ENCODE peak calls at places on chromosomes 3 and 15, in five cellular contexts. One of them, this sample, is unnamed.
A peak's percentile ranks its signal among the peaks of the same experiment; 100 is the strongest.

GRCh38 chr15:33137101-33137500 is 57.4 kb downstream of the FMN1 start:
- DNase-seq in body of pancreas: no peak
- DNase-seq in CD4-positive, alpha-beta memory T cell: no peak
- DNase-seq in hepatocyte: no peak
- DNase-seq in gastrocnemius medialis: no peak
- DNase-seq in this sample: no peak

GRCh38 chr3:112391648-112392047 is 58.7 kb downstream of the CD200 start:
- DNase-seq in body of pancreas: no peak
- DNase-seq in CD4-positive, alpha-beta memory T cell: no peak
- DNase-seq in hepatocyte: no peak
- DNase-seq in gastrocnemius medialis: no peak
- DNase-seq in this sample: no peak

GRCh38 chr3:29950232-29950631 is 656.2 kb upstream of the TGFBR2 start:
- DNase-seq in body of pancreas: no peak
- DNase-seq in CD4-positive, alpha-beta memory T cell: no peak
- DNase-seq in hepatocyte: no peak
- DNase-seq in gastrocnemius medialis: no peak
- DNase-seq in this sample: no peak

GRCh38 chr3:120472121-120472844 is 21.5 kb upstream of the FSTL1 start:
- DNase-seq in body of pancreas: no peak
- DNase-seq in CD4-positive, alpha-beta memory T cell: no peak
- DNase-seq in hepatocyte: no peak
- DNase-seq in gastrocnemius medialis: no peak
- DNase-seq in this sample: no peak

GRCh38 chr3:124730920-124731297 is 657 bp downstream of the UMPS start:
- DNase-seq in body of pancreas: no peak
- DNase-seq in CD4-positive, alpha-beta memory T cell: no peak
- DNase-seq in hepatocyte: no peak
- DNase-seq in gastrocnemius medialis: no peak
- DNase-seq in this sample: no peak

GRCh38 chr3:158313344-158313927 is 203.5 kb downstream of the RSRC1 start:
- DNase-seq in body of pancreas: no peak
- DNase-seq in CD4-positive, alpha-beta memory T cell: no peak
- DNase-seq in hepatocyte: peak; percentile 43
- DNase-seq in gastrocnemius medialis: no peak
- DNase-seq in this sample: peak; percentile 52

GRCh38 chr3:73623996-73624362 is 762 bp downstream of the PDZRN3 start:
- DNase-seq in body of pancreas: peak; percentile 54
- DNase-seq in CD4-positive, alpha-beta memory T cell: no peak
- DNase-seq in hepatocyte: peak; percentile 83
- DNase-seq in gastrocnemius medialis: peak; percentile 74
- DNase-seq in this sample: no peak

GRCh38 chr15:47409038-47409437 is 308.3 kb upstream of the SEMA6D start:
- DNase-seq in body of pancreas: no peak
- DNase-seq in CD4-positive, alpha-beta memory T cell: no peak
- DNase-seq in hepatocyte: no peak
- DNase-seq in gastrocnemius medialis: no peak
- DNase-seq in this sample: no peak

GRCh38 chr15:25693321-25694237 is 169.5 kb downstream of the ATP10A start:
- DNase-seq in body of pancreas: no peak
- DNase-seq in CD4-positive, alpha-beta memory T cell: peak; percentile 17
- DNase-seq in hepatocyte: peak; percentile 52
- DNase-seq in gastrocnemius medialis: no peak
- DNase-seq in this sample: no peak

GRCh38 chr15:98442379-98442833 is 205.9 kb upstream of the IGF1R start:
- DNase-seq in body of pancreas: peak; percentile 70
- DNase-seq in CD4-positive, alpha-beta memory T cell: peak; percentile 13
- DNase-seq in hepatocyte: peak; percentile 87
- DNase-seq in gastrocnemius medialis: no peak
- DNase-seq in this sample: peak; percentile 92

GRCh38 chr3:123997543-123997942 is 5.6 kb upstream of the ROPN1 start:
- DNase-seq in body of pancreas: no peak
- DNase-seq in CD4-positive, alpha-beta memory T cell: no peak
- DNase-seq in hepatocyte: no peak
- DNase-seq in gastrocnemius medialis: no peak
- DNase-seq in this sample: no peak

DNA sequence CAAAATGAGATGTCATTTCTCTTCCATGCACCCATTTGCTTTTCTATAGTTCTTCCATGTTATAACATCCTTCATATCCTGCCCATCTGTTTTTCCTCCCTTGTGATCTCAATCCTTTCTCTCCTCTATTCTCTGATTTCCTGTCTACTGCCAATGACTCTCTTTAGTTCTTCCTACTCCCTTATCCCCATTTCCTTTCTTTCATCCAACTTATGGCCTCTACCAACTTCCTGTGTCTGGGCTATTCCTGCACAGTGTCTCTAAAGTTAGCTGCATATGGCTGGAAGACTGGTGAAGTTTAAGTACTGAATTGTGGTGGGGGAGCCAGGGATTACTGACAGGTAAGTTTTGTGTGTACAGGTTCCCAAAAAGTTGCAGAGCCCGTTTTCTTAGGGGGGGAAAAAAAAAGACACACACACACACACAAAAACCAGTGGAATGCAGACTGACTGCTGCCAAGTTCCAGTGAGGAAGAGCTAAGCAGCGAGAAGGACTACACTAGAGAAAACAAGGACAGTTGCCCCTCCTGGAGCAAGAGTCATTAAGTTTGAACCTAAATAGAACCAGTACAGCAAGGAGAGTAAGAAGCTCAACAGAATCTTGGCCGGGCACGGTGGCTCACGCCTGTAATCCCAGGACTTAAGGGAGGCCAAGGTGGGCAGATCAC is 28.8 kb downstream of the XRN1 start:
- DNase-seq in body of pancreas: no peak
- DNase-seq in CD4-positive, alpha-beta memory T cell: no peak
- DNase-seq in hepatocyte: no peak
- DNase-seq in gastrocnemius medialis: no peak
- DNase-seq in this sample: no peak
- H3K36me3 ChIP-seq in body of pancreas: peaks cover 9% of the 10 kb centered on the region
- H3K36me3 ChIP-seq in CD4-positive, alpha-beta memory T cell: peaks cover 42% of the 10 kb centered on the region
- H3K36me3 ChIP-seq in hepatocyte: no peaks in the 10 kb centered on the region
- H3K36me3 ChIP-seq in gastrocnemius medialis: peaks cover 3% of the 10 kb centered on the region
- H3K36me3 ChIP-seq in this sample: peaks cover 4% of the 10 kb centered on the region

DNA sequence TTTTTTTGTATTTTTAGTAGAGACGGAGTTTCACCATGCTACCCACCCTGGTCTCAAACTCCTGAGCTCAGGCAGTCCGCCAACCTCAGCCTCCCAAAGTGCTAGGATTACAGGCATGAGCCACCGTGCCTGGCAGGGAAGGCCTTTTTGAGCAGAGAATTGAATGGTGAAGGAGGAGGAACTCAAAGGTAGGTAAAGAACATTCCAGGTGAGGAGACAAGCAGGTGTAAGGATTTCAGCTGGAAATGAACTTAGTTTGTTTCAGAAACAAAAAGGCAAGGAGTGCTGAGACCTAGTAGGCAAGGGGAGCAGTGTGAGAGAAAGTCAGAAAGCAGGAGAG is 2.5 kb downstream of the TICRR start:
- DNase-seq in body of pancreas: no peak
- DNase-seq in CD4-positive, alpha-beta memory T cell: no peak
- DNase-seq in hepatocyte: no peak
- DNase-seq in gastrocnemius medialis: no peak
- DNase-seq in this sample: no peak
- H3K4me3 ChIP-seq in body of pancreas: no peak overlapping the region
- H3K4me3 ChIP-seq in CD4-positive, alpha-beta memory T cell: no peak overlapping the region
- H3K4me3 ChIP-seq in hepatocyte: no peak overlapping the region
- H3K4me3 ChIP-seq in gastrocnemius medialis: no peak overlapping the region
- H3K4me3 ChIP-seq in this sample: no peak overlapping the region

GRCh38 chr3:50321146-50321843 is 1.2 kb downstream of the HYAL2 start:
- DNase-seq in body of pancreas: peak; percentile 91
- DNase-seq in CD4-positive, alpha-beta memory T cell: peak; percentile 83
- DNase-seq in hepatocyte: peak; percentile 97
- DNase-seq in gastrocnemius medialis: peak; percentile 88
- DNase-seq in this sample: peak; percentile 69
- H3K36me3 ChIP-seq in body of pancreas: no peaks in the 10 kb centered on the region
- H3K36me3 ChIP-seq in CD4-positive, alpha-beta memory T cell: peaks cover 10% of the 10 kb centered on the region
- H3K36me3 ChIP-seq in hepatocyte: no peaks in the 10 kb centered on the region
- H3K36me3 ChIP-seq in gastrocnemius medialis: no peaks in the 10 kb centered on the region
- H3K36me3 ChIP-seq in this sample: peaks cover 29% of the 10 kb centered on the region

GRCh38 chr3:151964768-151965167 is 91.3 kb downstream of the SUCNR1 start:
- DNase-seq in body of pancreas: no peak
- DNase-seq in CD4-positive, alpha-beta memory T cell: no peak
- DNase-seq in hepatocyte: no peak
- DNase-seq in gastrocnemius medialis: no peak
- DNase-seq in this sample: peak; percentile 88

GRCh38 chr3:151960956-151961580 is 87.6 kb downstream of the SUCNR1 start:
- DNase-seq in body of pancreas: no peak
- DNase-seq in CD4-positive, alpha-beta memory T cell: no peak
- DNase-seq in hepatocyte: peak; percentile 8
- DNase-seq in gastrocnemius medialis: no peak
- DNase-seq in this sample: no peak

GRCh38 chr3:151962891-151963290 is 89.4 kb downstream of the SUCNR1 start:
- DNase-seq in body of pancreas: no peak
- DNase-seq in CD4-positive, alpha-beta memory T cell: no peak
- DNase-seq in hepatocyte: no peak
- DNase-seq in gastrocnemius medialis: no peak
- DNase-seq in this sample: no peak

GRCh38 chr3:151962371-151962770 is 88.9 kb downstream of the SUCNR1 start:
- DNase-seq in body of pancreas: no peak
- DNase-seq in CD4-positive, alpha-beta memory T cell: no peak
- DNase-seq in hepatocyte: no peak
- DNase-seq in gastrocnemius medialis: no peak
- DNase-seq in this sample: no peak
- H3K4me3 ChIP-seq in body of pancreas: no peak overlapping the region
- H3K4me3 ChIP-seq in CD4-positive, alpha-beta memory T cell: no peak overlapping the region
- H3K4me3 ChIP-seq in hepatocyte: no peak overlapping the region
- H3K4me3 ChIP-seq in gastrocnemius medialis: no peak overlapping the region
- H3K4me3 ChIP-seq in this sample: no peak overlapping the region

DNA sequence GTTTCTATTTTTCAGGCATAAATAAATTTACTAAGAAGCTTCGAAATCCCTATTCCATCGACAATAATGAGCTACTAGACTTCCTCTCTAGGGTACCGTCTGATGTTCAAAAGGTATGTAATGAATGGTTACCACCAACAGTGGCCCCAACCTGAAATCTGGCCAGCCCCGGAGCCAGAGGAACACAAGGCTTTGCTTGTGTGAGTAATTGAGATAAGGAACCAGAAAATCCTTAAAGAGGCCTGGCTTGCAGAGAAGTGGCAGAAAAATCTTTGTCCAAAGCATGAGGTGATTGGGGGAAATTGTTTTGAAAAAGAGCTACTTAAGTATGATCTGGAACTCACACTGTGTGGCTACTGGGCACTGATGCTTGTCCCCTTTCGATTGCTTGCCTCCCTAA is 245.3 kb downstream of the MCTP2 start:
- DNase-seq in body of pancreas: no peak
- DNase-seq in CD4-positive, alpha-beta memory T cell: no peak
- DNase-seq in hepatocyte: no peak
- DNase-seq in gastrocnemius medialis: no peak
- DNase-seq in this sample: no peak
- H3K36me3 ChIP-seq in body of pancreas: peaks cover 7% of the 10 kb centered on the region
- H3K36me3 ChIP-seq in CD4-positive, alpha-beta memory T cell: no peaks in the 10 kb centered on the region
- H3K36me3 ChIP-seq in hepatocyte: no peaks in the 10 kb centered on the region
- H3K36me3 ChIP-seq in gastrocnemius medialis: no peaks in the 10 kb centered on the region
- H3K36me3 ChIP-seq in this sample: peaks cover 4% of the 10 kb centered on the region

GRCh38 chr3:50323614-50324199 is 1.2 kb upstream of the HYAL2 start:
- DNase-seq in body of pancreas: no peak
- DNase-seq in CD4-positive, alpha-beta memory T cell: no peak
- DNase-seq in hepatocyte: no peak
- DNase-seq in gastrocnemius medialis: no peak
- DNase-seq in this sample: no peak

GRCh38 chr3:50322386-50323091 is at the start of gene HYAL2:
- DNase-seq in body of pancreas: peak; percentile 61
- DNase-seq in CD4-positive, alpha-beta memory T cell: no peak
- DNase-seq in hepatocyte: no peak
- DNase-seq in gastrocnemius medialis: no peak
- DNase-seq in this sample: no peak

GRCh38 chr3:50324351-50325144 is 2.0 kb upstream of the HYAL2 start:
- DNase-seq in body of pancreas: peak; percentile 64
- DNase-seq in CD4-positive, alpha-beta memory T cell: peak; percentile 39
- DNase-seq in hepatocyte: peak; percentile 84
- DNase-seq in gastrocnemius medialis: no peak
- DNase-seq in this sample: peak; percentile 49

GRCh38 chr3:50321844-50322385 is 630 bp downstream of the HYAL2 start:
- DNase-seq in body of pancreas: no peak
- DNase-seq in CD4-positive, alpha-beta memory T cell: no peak
- DNase-seq in hepatocyte: no peak
- DNase-seq in gastrocnemius medialis: no peak
- DNase-seq in this sample: no peak

GRCh38 chr3:50323092-50323600 is 601 bp upstream of the HYAL2 start:
- DNase-seq in body of pancreas: no peak
- DNase-seq in CD4-positive, alpha-beta memory T cell: no peak
- DNase-seq in hepatocyte: no peak
- DNase-seq in gastrocnemius medialis: no peak
- DNase-seq in this sample: no peak
- H3K4me3 ChIP-seq in body of pancreas: no peak overlapping the region
- H3K4me3 ChIP-seq in CD4-positive, alpha-beta memory T cell: no peak overlapping the region
- H3K4me3 ChIP-seq in hepatocyte: no peak overlapping the region
- H3K4me3 ChIP-seq in gastrocnemius medialis: peak overlapping the region; percentile 78
- H3K4me3 ChIP-seq in this sample: no peak overlapping the region

DNA sequence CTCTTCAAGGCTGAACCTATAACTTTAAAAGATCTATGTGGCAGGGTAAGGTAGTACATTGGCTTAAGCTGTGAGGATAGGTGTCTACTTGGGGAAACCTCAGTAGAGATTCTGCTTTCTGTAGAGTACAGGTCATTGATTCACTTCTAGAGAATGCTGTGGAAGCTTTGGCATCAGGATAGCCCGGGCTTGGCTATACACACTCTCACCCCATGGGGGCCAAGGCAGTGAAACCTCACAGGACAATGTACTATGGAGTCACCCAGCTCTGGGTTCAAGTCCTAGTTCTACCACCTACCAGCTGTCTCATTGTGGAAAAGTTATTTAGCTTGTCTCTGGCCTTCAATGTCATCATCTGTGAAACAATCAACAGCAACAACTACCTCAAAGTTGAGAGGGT is 9.0 kb downstream of the MTFMT start:
- DNase-seq in body of pancreas: no peak
- DNase-seq in CD4-positive, alpha-beta memory T cell: no peak
- DNase-seq in hepatocyte: no peak
- DNase-seq in gastrocnemius medialis: no peak
- DNase-seq in this sample: no peak
- H3K36me3 ChIP-seq in body of pancreas: peaks cover 4% of the 10 kb centered on the region
- H3K36me3 ChIP-seq in CD4-positive, alpha-beta memory T cell: peaks cover 21% of the 10 kb centered on the region
- H3K36me3 ChIP-seq in hepatocyte: no peaks in the 10 kb centered on the region
- H3K36me3 ChIP-seq in gastrocnemius medialis: no peaks in the 10 kb centered on the region
- H3K36me3 ChIP-seq in this sample: peaks cover 5% of the 10 kb centered on the region